ENCODE peak calls at places on chromosomes 7 and 10, in six cellular contexts. N is EL; R is stimulated activated CD4-positive, alpha-beta T cell treated with anti-CD3 and anti-CD28 coated beads, Interleukin-1b, Interleukin-23, amount 100 ng/mL, for 1 hour; K is CD8-positive, alpha-beta T cell; J is caudate nucleus; Q is kidney epithelial cell. M is an unnamed sample.

GRCh38 chr7:47763063-47763974 is 181.4 kb upstream of the TNS3 start:
- DNase-seq in N (peak), R (no peak), K (no peak), J (no peak), Q (no peak), M (peak)

GRCh38 chr10:124236818-124237217 is 143.4 kb upstream of the CHST15 start:
- DNase-seq in N (no peak), R (no peak), K (no peak), J (no peak), Q (no peak), M (no peak)

GRCh38 chr10:91541481-91541880 is 91.4 kb downstream of the PPP1R3C start:
- DNase-seq in N (no peak), R (no peak), K (no peak), J (no peak), Q (no peak), M (no peak)

GRCh38 chr10:58189269-58189668 is 78.4 kb downstream of the IPMK start:
- DNase-seq in N (peak), R (no peak), K (no peak), J (no peak), Q (no peak), M (no peak)

GRCh38 chr7:155886391-155887173 is 74.3 kb upstream of the SHH start:
- DNase-seq in N (no peak), R (no peak), K (no peak), J (no peak), Q (no peak), M (peak)

GRCh38 chr7:3605222-3605621 is 304.2 kb downstream of the SDK1 start:
- DNase-seq in N (no peak), R (no peak), K (no peak), J (no peak), Q (no peak), M (no peak)

GRCh38 chr10:113987805-113988204 is 55.9 kb upstream of the ADRB1 start:
- DNase-seq in N (peak), R (no peak), K (no peak), J (no peak), Q (no peak), M (no peak)

GRCh38 chr10:70258216-70258615 is 25.0 kb upstream of the PPA1 start:
- DNase-seq in N (no peak), R (no peak), K (no peak), J (no peak), Q (no peak), M (no peak)

GRCh38 chr10:125684583-125684982 is 1.6 kb upstream of the TEX36 start:
- DNase-seq in N (no peak), R (no peak), K (no peak), J (no peak), Q (no peak), M (no peak)

GRCh38 chr10:120931423-120931822 is 80.3 kb downstream of the WDR11 start:
- DNase-seq in N (no peak), R (no peak), K (no peak), J (no peak), Q (no peak), M (no peak)

M was measured in GM12864.